ENCODE peak calls at places on chromosomes 3 and 15, in four cellular contexts. R, H, L and M are unnamed samples.

GRCh38 chr15:48493084-48493762 is 152.3 kb downstream of the FBN1 start:
- DNase-seq in R (no peak), L (no peak), H (no peak), M (no peak)

GRCh38 chr3:69671082-69671952 is 67.9 kb upstream of the MITF start:
- DNase-seq in R (no peak), L (peak), H (no peak), M (peak)

GRCh38 chr3:61155701-61156292 is 95.5 kb downstream of the FHIT start:
- DNase-seq in L (peak), R (no peak), H (no peak), M (peak)

GRCh38 chr3:158802399-158803023 is 657 bp downstream of the MFSD1 start:
- DNase-seq in L (no peak), R (no peak), H (no peak), M (peak)

GRCh38 chr15:99504071-99504822 is 61.5 kb upstream of the MEF2A start:
- DNase-seq in H (no peak), L (no peak), R (no peak), M (no peak)

GRCh38 chr15:64991536-64992135 is 1.9 kb upstream of the SPG21 start:
- DNase-seq in R (no peak), L (no peak), H (no peak), M (no peak)

GRCh38 chr3:157089455-157090221 is 70.3 kb downstream of the CCNL1 start:
- DNase-seq in H (no peak), R (peak), L (peak), M (peak)

GRCh38 chr3:148896062-148896461 is 31.0 kb downstream of the CPA3 start:
- DNase-seq in L (no peak), R (no peak), H (no peak), M (no peak)